ENCODE peak calls at places on chromosomes 7 and 10, in four cellular contexts. K is progenitor cell of endocrine pancreas, Q is GM10248, R is A172. P is an unnamed sample.

GRCh38 chr7:15508258-15508657 is 53.6 kb downstream of the AGMO start:
- DNase-seq in K (no peak), Q (no peak), R (peak), P (no peak)

GRCh38 chr10:42640610-42641229 is 2.4 kb upstream of the ZNF33B start:
- DNase-seq in K (no peak), Q (no peak), R (no peak), P (no peak)

GRCh38 chr7:111146136-111146535 is 55.2 kb downstream of the LRRN3 start:
- DNase-seq in K (no peak), Q (no peak), R (no peak), P (no peak)

GRCh38 chr10:106033065-106033464 is 1131.4 kb downstream of the SORCS1 start:
- DNase-seq in K (no peak), Q (no peak), R (no peak), P (no peak)

GRCh38 chr10:132421377-132422168 is 24.6 kb downstream of the PWWP2B start:
- DNase-seq in K (no peak), Q (no peak), R (peak), P (no peak)

GRCh38 chr7:23544913-23545354 is 13.2 kb upstream of the TRA2A start:
- DNase-seq in K (no peak), Q (peak), R (peak), P (peak)

GRCh38 chr10:7887417-7887816 is 69.1 kb downstream of the TAF3 start:
- DNase-seq in K (no peak), Q (no peak), R (peak), P (no peak)

GRCh38 chr10:120738658-120739057 is 112.5 kb upstream of the WDR11 start:
- DNase-seq in K (no peak), Q (no peak), R (no peak), P (no peak)

GRCh38 chr10:90148121-90148855 is 446.9 kb downstream of the KIF20B start:
- DNase-seq in K (no peak), Q (no peak), R (peak), P (peak)

GRCh38 chr10:78831457-78831856 is 237.3 kb upstream of the ZMIZ1 start:
- DNase-seq in K (no peak), Q (no peak), R (no peak), P (no peak)

GRCh38 chr10:34736976-34737771 is 77.9 kb downstream of the PARD3 start:
- DNase-seq in K (no peak), Q (no peak), R (no peak), P (no peak)

GRCh38 chr7:94650137-94650536 is 5.8 kb downstream of the SGCE start:
- DNase-seq in K (no peak), Q (no peak), R (no peak), P (no peak)

GRCh38 chr10:132709471-132709951 is 76.4 kb downstream of the NKX6-2 start:
- DNase-seq in K (no peak), Q (no peak), R (no peak), P (no peak)

GRCh38 chr7:140159487-140159886 is 17.3 kb downstream of the KDM7A start:
- DNase-seq in K (no peak), Q (no peak), R (no peak), P (no peak)

GRCh38 chr7:88072715-88073055 is 138.6 kb downstream of the ADAM22 start:
- DNase-seq in K (no peak), Q (no peak), R (no peak), P (no peak)

GRCh38 chr7:159116581-159117339 is 27.9 kb downstream of the VIPR2 start:
- DNase-seq in K (no peak), Q (no peak), R (no peak), P (no peak)

GRCh38 chr7:34158754-34159153 is 253.4 kb downstream of the BMPER start:
- DNase-seq in K (no peak), Q (no peak), R (no peak), P (no peak)

GRCh38 chr10:125843603-125844329 is 20.4 kb downstream of the BCCIP start:
- DNase-seq in K (no peak), Q (no peak), R (no peak), P (no peak)

GRCh38 chr7:17991866-17992648 is 35.6 kb downstream of the PRPS1L1 start:
- DNase-seq in K (no peak), Q (no peak), R (no peak), P (no peak)

GRCh38 chr10:12405342-12406320 is 56.3 kb downstream of the CAMK1D start:
- DNase-seq in K (no peak), Q (no peak), R (no peak), P (no peak)

GRCh38 chr7:134888141-134888740 is 98.1 kb upstream of the AGBL3 start:
- DNase-seq in K (no peak), Q (no peak), R (no peak), P (no peak)

GRCh38 chr10:91409869-91410637 is at the start of gene HECTD2:
- DNase-seq in K (peak), Q (peak), R (peak), P (peak)

GRCh38 chr10:21292763-21293517 is 232.5 kb downstream of the SKIDA1 start:
- DNase-seq in K (no peak), Q (no peak), R (peak), P (peak)

GRCh38 chr7:92856436-92856835 is 20.1 kb upstream of the CDK6 start:
- DNase-seq in K (no peak), Q (no peak), R (no peak), P (no peak)

GRCh38 chr10:97635577-97635976 is 2.3 kb upstream of the MORN4 start:
- DNase-seq in K (no peak), Q (no peak), R (no peak), P (no peak)